ENCODE peak calls at places on chromosomes 3 and 15, in ten cellular contexts. One of them, this sample, is unnamed.

GRCh38 chr3:188320757-188321156 is 166.8 kb downstream of the LPP start:
- ATAC-seq in right cardiac atrium: no peak
- ATAC-seq in CD4-positive, alpha-beta T cell: no peak
- ATAC-seq in lung: no peak
- ATAC-seq in IMR-90: peak; percentile 58
- ATAC-seq in aorta: no peak
- ATAC-seq in RWPE2: no peak
- ATAC-seq in psoas muscle: no peak
- ATAC-seq in GM23338: no peak
- ATAC-seq in left lung: no peak
- ATAC-seq in this sample: no peak

GRCh38 chr15:72168833-72169232 is 28.8 kb downstream of the GRAMD2A start:
- ATAC-seq in right cardiac atrium: peak; percentile 34
- ATAC-seq in CD4-positive, alpha-beta T cell: no peak
- ATAC-seq in lung: no peak
- ATAC-seq in IMR-90: peak; percentile 48
- ATAC-seq in aorta: no peak
- ATAC-seq in RWPE2: peak; percentile 3
- ATAC-seq in psoas muscle: no peak
- ATAC-seq in GM23338: no peak
- ATAC-seq in left lung: no peak
- ATAC-seq in this sample: no peak

GRCh38 chr15:80818996-80819395 is 39.8 kb downstream of the CEMIP start:
- ATAC-seq in right cardiac atrium: no peak
- ATAC-seq in CD4-positive, alpha-beta T cell: no peak
- ATAC-seq in lung: no peak
- ATAC-seq in IMR-90: no peak
- ATAC-seq in aorta: no peak
- ATAC-seq in RWPE2: no peak
- ATAC-seq in psoas muscle: no peak
- ATAC-seq in GM23338: no peak
- ATAC-seq in left lung: no peak
- ATAC-seq in this sample: no peak

GRCh38 chr3:186360779-186361178 is 1.3 kb downstream of the DGKG start:
- ATAC-seq in right cardiac atrium: peak; percentile 42
- ATAC-seq in CD4-positive, alpha-beta T cell: no peak
- ATAC-seq in lung: peak; percentile 30
- ATAC-seq in IMR-90: no peak
- ATAC-seq in aorta: no peak
- ATAC-seq in RWPE2: no peak
- ATAC-seq in psoas muscle: peak; percentile 28
- ATAC-seq in GM23338: peak; percentile 63
- ATAC-seq in left lung: peak; percentile 31
- ATAC-seq in this sample: no peak

GRCh38 chr3:23959147-23959900 is 14.2 kb downstream of the NR1D2 start:
- ATAC-seq in right cardiac atrium: peak; percentile 19
- ATAC-seq in CD4-positive, alpha-beta T cell: no peak
- ATAC-seq in lung: peak; percentile 70
- ATAC-seq in IMR-90: peak; percentile 89
- ATAC-seq in aorta: no peak
- ATAC-seq in RWPE2: peak; percentile 95
- ATAC-seq in psoas muscle: peak; percentile 58
- ATAC-seq in GM23338: no peak
- ATAC-seq in left lung: peak; percentile 91
- ATAC-seq in this sample: peak; percentile 56

GRCh38 chr3:184982058-184982457 is 170.1 kb downstream of the VPS8 start:
- ATAC-seq in right cardiac atrium: no peak
- ATAC-seq in CD4-positive, alpha-beta T cell: no peak
- ATAC-seq in lung: no peak
- ATAC-seq in IMR-90: no peak
- ATAC-seq in aorta: no peak
- ATAC-seq in RWPE2: no peak
- ATAC-seq in psoas muscle: no peak
- ATAC-seq in GM23338: no peak
- ATAC-seq in left lung: no peak
- ATAC-seq in this sample: no peak

GRCh38 chr3:98531622-98532274 is at the start of gene GPR15:
- ATAC-seq in right cardiac atrium: no peak
- ATAC-seq in CD4-positive, alpha-beta T cell: peak; percentile 43
- ATAC-seq in lung: no peak
- ATAC-seq in IMR-90: no peak
- ATAC-seq in aorta: no peak
- ATAC-seq in RWPE2: no peak
- ATAC-seq in psoas muscle: no peak
- ATAC-seq in GM23338: no peak
- ATAC-seq in left lung: no peak
- ATAC-seq in this sample: no peak

GRCh38 chr15:25712961-25713355 is 150.2 kb downstream of the ATP10A start:
- ATAC-seq in right cardiac atrium: no peak
- ATAC-seq in CD4-positive, alpha-beta T cell: no peak
- ATAC-seq in lung: no peak
- ATAC-seq in IMR-90: no peak
- ATAC-seq in aorta: no peak
- ATAC-seq in RWPE2: no peak
- ATAC-seq in psoas muscle: no peak
- ATAC-seq in GM23338: no peak
- ATAC-seq in left lung: no peak
- ATAC-seq in this sample: no peak

GRCh38 chr3:193014961-193015360 is 97.3 kb upstream of the MB21D2 start:
- ATAC-seq in right cardiac atrium: no peak
- ATAC-seq in CD4-positive, alpha-beta T cell: no peak
- ATAC-seq in lung: no peak
- ATAC-seq in IMR-90: no peak
- ATAC-seq in aorta: no peak
- ATAC-seq in RWPE2: no peak
- ATAC-seq in psoas muscle: peak; percentile 87
- ATAC-seq in GM23338: no peak
- ATAC-seq in left lung: no peak
- ATAC-seq in this sample: no peak

GRCh38 chr15:87597346-87598052 is 659.0 kb downstream of the NTRK3 start:
- ATAC-seq in right cardiac atrium: no peak
- ATAC-seq in CD4-positive, alpha-beta T cell: peak; percentile 78
- ATAC-seq in lung: no peak
- ATAC-seq in IMR-90: peak; percentile 65
- ATAC-seq in aorta: no peak
- ATAC-seq in RWPE2: peak; percentile 44
- ATAC-seq in psoas muscle: no peak
- ATAC-seq in GM23338: peak; percentile 41
- ATAC-seq in left lung: peak; percentile 47
- ATAC-seq in this sample: no peak

GRCh38 chr3:149646181-149646766 is 11.6 kb downstream of the WWTR1 start:
- ATAC-seq in right cardiac atrium: no peak
- ATAC-seq in CD4-positive, alpha-beta T cell: no peak
- ATAC-seq in lung: no peak
- ATAC-seq in IMR-90: peak; percentile 42
- ATAC-seq in aorta: no peak
- ATAC-seq in RWPE2: peak; percentile 80
- ATAC-seq in psoas muscle: peak; percentile 49
- ATAC-seq in GM23338: no peak
- ATAC-seq in left lung: peak; percentile 21
- ATAC-seq in this sample: no peak

GRCh38 chr3:149648525-149648924 is 9.3 kb downstream of the WWTR1 start:
- ATAC-seq in right cardiac atrium: peak; percentile 73
- ATAC-seq in CD4-positive, alpha-beta T cell: no peak
- ATAC-seq in lung: no peak
- ATAC-seq in IMR-90: peak; percentile 9
- ATAC-seq in aorta: peak; percentile 59
- ATAC-seq in RWPE2: peak; percentile 84
- ATAC-seq in psoas muscle: peak; percentile 65
- ATAC-seq in GM23338: no peak
- ATAC-seq in left lung: no peak
- ATAC-seq in this sample: peak; percentile 66

GRCh38 chr3:149647285-149647684 is 10.5 kb downstream of the WWTR1 start:
- ATAC-seq in right cardiac atrium: no peak
- ATAC-seq in CD4-positive, alpha-beta T cell: no peak
- ATAC-seq in lung: no peak
- ATAC-seq in IMR-90: no peak
- ATAC-seq in aorta: no peak
- ATAC-seq in RWPE2: no peak
- ATAC-seq in psoas muscle: no peak
- ATAC-seq in GM23338: no peak
- ATAC-seq in left lung: no peak
- ATAC-seq in this sample: no peak

GRCh38 chr3:149650828-149651227 is 7.0 kb downstream of the WWTR1 start:
- ATAC-seq in right cardiac atrium: no peak
- ATAC-seq in CD4-positive, alpha-beta T cell: no peak
- ATAC-seq in lung: no peak
- ATAC-seq in IMR-90: no peak
- ATAC-seq in aorta: no peak
- ATAC-seq in RWPE2: no peak
- ATAC-seq in psoas muscle: no peak
- ATAC-seq in GM23338: no peak
- ATAC-seq in left lung: no peak
- ATAC-seq in this sample: no peak

GRCh38 chr3:149647812-149648211 is 10.0 kb downstream of the WWTR1 start:
- ATAC-seq in right cardiac atrium: no peak
- ATAC-seq in CD4-positive, alpha-beta T cell: no peak
- ATAC-seq in lung: no peak
- ATAC-seq in IMR-90: no peak
- ATAC-seq in aorta: no peak
- ATAC-seq in RWPE2: no peak
- ATAC-seq in psoas muscle: no peak
- ATAC-seq in GM23338: no peak
- ATAC-seq in left lung: no peak
- ATAC-seq in this sample: no peak
- H3K27ac ChIP-seq in right cardiac atrium: peak overlapping the region; percentile 45
- H3K27ac ChIP-seq in CD4-positive, alpha-beta T cell: no peak overlapping the region
- H3K27ac ChIP-seq in lung: no peak overlapping the region
- H3K27ac ChIP-seq in IMR-90: no peak overlapping the region
- H3K27ac ChIP-seq in aorta: peak overlapping the region; percentile 57
- H3K27ac ChIP-seq in RWPE2: peak overlapping the region; percentile 50
- H3K27ac ChIP-seq in psoas muscle: no peak overlapping the region
- H3K27ac ChIP-seq in GM23338: no peak overlapping the region
- H3K27ac ChIP-seq in left lung: no peak overlapping the region
- H3K27ac ChIP-seq in this sample: no peak overlapping the region

GRCh38 chr3:15298504-15298903 is 33.9 kb downstream of the SH3BP5 start:
- ATAC-seq in right cardiac atrium: no peak
- ATAC-seq in CD4-positive, alpha-beta T cell: no peak
- ATAC-seq in lung: no peak
- ATAC-seq in IMR-90: no peak
- ATAC-seq in aorta: no peak
- ATAC-seq in RWPE2: no peak
- ATAC-seq in psoas muscle: no peak
- ATAC-seq in GM23338: no peak
- ATAC-seq in left lung: no peak
- ATAC-seq in this sample: no peak

GRCh38 chr3:15303216-15303615 is 29.2 kb downstream of the SH3BP5 start:
- ATAC-seq in right cardiac atrium: no peak
- ATAC-seq in CD4-positive, alpha-beta T cell: no peak
- ATAC-seq in lung: no peak
- ATAC-seq in IMR-90: no peak
- ATAC-seq in aorta: no peak
- ATAC-seq in RWPE2: no peak
- ATAC-seq in psoas muscle: no peak
- ATAC-seq in GM23338: no peak
- ATAC-seq in left lung: no peak
- ATAC-seq in this sample: no peak

GRCh38 chr3:15301761-15302160 is 30.6 kb downstream of the SH3BP5 start:
- ATAC-seq in right cardiac atrium: no peak
- ATAC-seq in CD4-positive, alpha-beta T cell: no peak
- ATAC-seq in lung: no peak
- ATAC-seq in IMR-90: no peak
- ATAC-seq in aorta: no peak
- ATAC-seq in RWPE2: no peak
- ATAC-seq in psoas muscle: no peak
- ATAC-seq in GM23338: no peak
- ATAC-seq in left lung: no peak
- ATAC-seq in this sample: no peak

GRCh38 chr3:15299036-15299435 is 33.4 kb downstream of the SH3BP5 start:
- ATAC-seq in right cardiac atrium: no peak
- ATAC-seq in CD4-positive, alpha-beta T cell: no peak
- ATAC-seq in lung: no peak
- ATAC-seq in IMR-90: no peak
- ATAC-seq in aorta: no peak
- ATAC-seq in RWPE2: no peak
- ATAC-seq in psoas muscle: no peak
- ATAC-seq in GM23338: no peak
- ATAC-seq in left lung: no peak
- ATAC-seq in this sample: no peak

DNA sequence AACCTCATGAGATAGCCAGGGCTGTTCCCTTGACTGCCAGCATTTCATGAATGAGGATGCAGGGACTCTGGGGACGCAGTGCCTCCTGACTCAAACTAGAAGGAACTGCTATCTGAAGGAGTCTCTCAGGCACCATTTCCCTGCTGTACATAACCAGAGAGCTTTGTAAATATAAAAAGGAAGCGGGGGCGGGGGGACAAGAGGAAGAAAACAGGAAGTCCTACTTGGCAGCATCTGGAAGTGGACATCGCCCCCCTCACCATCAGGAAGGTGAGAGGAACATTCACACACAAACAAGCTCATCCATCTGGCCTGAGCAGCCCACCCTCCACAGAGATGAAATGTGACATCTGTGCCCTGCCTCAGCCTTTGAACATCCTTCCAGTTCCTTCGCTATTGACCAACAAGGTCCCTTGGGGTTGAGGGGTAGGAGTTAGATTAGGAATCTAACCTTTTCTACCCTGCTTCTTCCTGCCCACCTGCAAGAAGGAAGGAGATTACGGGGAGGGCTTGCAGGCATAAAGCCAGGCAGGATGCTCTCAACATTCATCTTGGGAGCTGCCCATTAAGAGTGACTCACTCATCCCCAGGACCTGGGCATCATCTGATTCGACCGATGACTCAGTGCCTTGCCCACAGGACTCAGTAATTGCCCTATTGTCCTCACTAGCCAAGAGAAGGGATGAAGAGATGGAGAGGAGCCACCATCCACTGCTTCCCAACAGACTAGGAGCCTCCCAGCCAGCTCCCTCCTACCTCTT is 31.9 kb downstream of the SH3BP5 start:
- ATAC-seq in right cardiac atrium: peak; percentile 47
- ATAC-seq in CD4-positive, alpha-beta T cell: no peak
- ATAC-seq in lung: peak; percentile 40
- ATAC-seq in IMR-90: peak; percentile 24
- ATAC-seq in aorta: no peak
- ATAC-seq in RWPE2: peak; percentile 99
- ATAC-seq in psoas muscle: peak; percentile 89
- ATAC-seq in GM23338: no peak
- ATAC-seq in left lung: peak; percentile 67
- ATAC-seq in this sample: peak; percentile 70
- H3K27ac ChIP-seq in right cardiac atrium: no peak overlapping the region
- H3K27ac ChIP-seq in CD4-positive, alpha-beta T cell: no peak overlapping the region
- H3K27ac ChIP-seq in lung: no peak overlapping the region
- H3K27ac ChIP-seq in IMR-90: no peak overlapping the region
- H3K27ac ChIP-seq in aorta: no peak overlapping the region
- H3K27ac ChIP-seq in RWPE2: peak overlapping the region; percentile 14
- H3K27ac ChIP-seq in psoas muscle: peak overlapping the region; percentile 2
- H3K27ac ChIP-seq in GM23338: no peak overlapping the region
- H3K27ac ChIP-seq in left lung: peak overlapping the region; percentile 69
- H3K27ac ChIP-seq in this sample: no peak overlapping the region

GRCh38 chr3:172216843-172217404 is 177.5 kb downstream of the FNDC3B start:
- ATAC-seq in right cardiac atrium: no peak
- ATAC-seq in CD4-positive, alpha-beta T cell: no peak
- ATAC-seq in lung: no peak
- ATAC-seq in IMR-90: no peak
- ATAC-seq in aorta: no peak
- ATAC-seq in RWPE2: no peak
- ATAC-seq in psoas muscle: no peak
- ATAC-seq in GM23338: no peak
- ATAC-seq in left lung: no peak
- ATAC-seq in this sample: no peak
- H3K27ac ChIP-seq in right cardiac atrium: no peak overlapping the region
- H3K27ac ChIP-seq in CD4-positive, alpha-beta T cell: no peak overlapping the region
- H3K27ac ChIP-seq in lung: no peak overlapping the region
- H3K27ac ChIP-seq in IMR-90: no peak overlapping the region
- H3K27ac ChIP-seq in aorta: no peak overlapping the region
- H3K27ac ChIP-seq in RWPE2: peak overlapping the region; percentile 60
- H3K27ac ChIP-seq in psoas muscle: no peak overlapping the region
- H3K27ac ChIP-seq in GM23338: peak overlapping the region; percentile 29
- H3K27ac ChIP-seq in left lung: no peak overlapping the region
- H3K27ac ChIP-seq in this sample: no peak overlapping the region

GRCh38 chr3:139299261-139300132 is 44.3 kb upstream of the MRPS22 start:
- ATAC-seq in right cardiac atrium: no peak
- ATAC-seq in CD4-positive, alpha-beta T cell: no peak
- ATAC-seq in lung: no peak
- ATAC-seq in IMR-90: no peak
- ATAC-seq in aorta: no peak
- ATAC-seq in RWPE2: peak; percentile 63
- ATAC-seq in psoas muscle: no peak
- ATAC-seq in GM23338: peak; percentile 63
- ATAC-seq in left lung: no peak
- ATAC-seq in this sample: no peak
- H3K27ac ChIP-seq in right cardiac atrium: no peak overlapping the region
- H3K27ac ChIP-seq in CD4-positive, alpha-beta T cell: no peak overlapping the region
- H3K27ac ChIP-seq in lung: no peak overlapping the region
- H3K27ac ChIP-seq in IMR-90: peak overlapping the region; percentile 50
- H3K27ac ChIP-seq in aorta: no peak overlapping the region
- H3K27ac ChIP-seq in RWPE2: peak overlapping the region; percentile 37
- H3K27ac ChIP-seq in psoas muscle: no peak overlapping the region
- H3K27ac ChIP-seq in GM23338: no peak overlapping the region
- H3K27ac ChIP-seq in left lung: no peak overlapping the region
- H3K27ac ChIP-seq in this sample: no peak overlapping the region

This sample was measured in gastroesophageal sphincter.